ENCODE peak calls at places on chromosomes 13 and 19, in six cellular contexts. One of them, this sample, is unnamed.

GRCh38 chr13:98947925-98948324 is 29.9 kb downstream of the DOCK9 start:
- DNase-seq in erythroblast: no peak
- DNase-seq in naive thymus-derived CD8-positive, alpha-beta T cell: no peak
- DNase-seq in effector memory CD8-positive, alpha-beta T cell: no peak
- DNase-seq in RCC 7860: no peak
- DNase-seq in amygdala: no peak
- DNase-seq in this sample: no peak

GRCh38 chr13:44045179-44045562 is 165.5 kb downstream of the LACC1 start:
- DNase-seq in effector memory CD8-positive, alpha-beta T cell: no peak
- DNase-seq in erythroblast: no peak
- DNase-seq in naive thymus-derived CD8-positive, alpha-beta T cell: no peak
- DNase-seq in amygdala: peak; percentile 7
- DNase-seq in RCC 7860: no peak
- DNase-seq in this sample: no peak

GRCh38 chr13:107079423-107080099 is 511.6 kb upstream of the ARGLU1 start:
- DNase-seq in effector memory CD8-positive, alpha-beta T cell: no peak
- DNase-seq in amygdala: no peak
- DNase-seq in RCC 7860: no peak
- DNase-seq in naive thymus-derived CD8-positive, alpha-beta T cell: no peak
- DNase-seq in erythroblast: no peak
- DNase-seq in this sample: no peak

GRCh38 chr19:3006075-3006767 is 22.9 kb downstream of the TLE2 start:
- DNase-seq in erythroblast: no peak
- DNase-seq in amygdala: no peak
- DNase-seq in effector memory CD8-positive, alpha-beta T cell: no peak
- DNase-seq in RCC 7860: no peak
- DNase-seq in naive thymus-derived CD8-positive, alpha-beta T cell: peak; percentile 10
- DNase-seq in this sample: no peak

GRCh38 chr19:35596366-35596999 is 10.5 kb downstream of the PMIS2 start:
- DNase-seq in erythroblast: peak; percentile 24
- DNase-seq in naive thymus-derived CD8-positive, alpha-beta T cell: no peak
- DNase-seq in amygdala: no peak
- DNase-seq in effector memory CD8-positive, alpha-beta T cell: no peak
- DNase-seq in RCC 7860: no peak
- DNase-seq in this sample: peak; percentile 51

GRCh38 chr19:54850930-54851329 is 687 bp downstream of the KIR3DL2 start:
- DNase-seq in erythroblast: no peak
- DNase-seq in amygdala: no peak
- DNase-seq in naive thymus-derived CD8-positive, alpha-beta T cell: no peak
- DNase-seq in effector memory CD8-positive, alpha-beta T cell: no peak
- DNase-seq in RCC 7860: no peak
- DNase-seq in this sample: no peak

GRCh38 chr19:4229179-4229931 is at the start of gene EBI3:
- DNase-seq in RCC 7860: peak; percentile 54
- DNase-seq in naive thymus-derived CD8-positive, alpha-beta T cell: no peak
- DNase-seq in effector memory CD8-positive, alpha-beta T cell: no peak
- DNase-seq in amygdala: no peak
- DNase-seq in erythroblast: no peak
- DNase-seq in this sample: peak; percentile 88

GRCh38 chr13:83312194-83312593 is 570.1 kb downstream of the SLITRK1 start:
- DNase-seq in RCC 7860: no peak
- DNase-seq in naive thymus-derived CD8-positive, alpha-beta T cell: no peak
- DNase-seq in erythroblast: no peak
- DNase-seq in amygdala: no peak
- DNase-seq in effector memory CD8-positive, alpha-beta T cell: no peak
- DNase-seq in this sample: no peak

GRCh38 chr19:4267101-4267900 is 11.8 kb upstream of the SHD start:
- DNase-seq in amygdala: no peak
- DNase-seq in RCC 7860: peak; percentile 61
- DNase-seq in effector memory CD8-positive, alpha-beta T cell: peak; percentile 48
- DNase-seq in naive thymus-derived CD8-positive, alpha-beta T cell: peak; percentile 45
- DNase-seq in erythroblast: peak; percentile 81
- DNase-seq in this sample: no peak

GRCh38 chr19:16000024-16000687 is 51.3 kb downstream of the OR10H4 start:
- DNase-seq in RCC 7860: no peak
- DNase-seq in naive thymus-derived CD8-positive, alpha-beta T cell: no peak
- DNase-seq in amygdala: no peak
- DNase-seq in erythroblast: no peak
- DNase-seq in effector memory CD8-positive, alpha-beta T cell: no peak
- DNase-seq in this sample: no peak

GRCh38 chr13:27770809-27771208 is 21.5 kb upstream of the GSX1 start:
- DNase-seq in erythroblast: no peak
- DNase-seq in amygdala: no peak
- DNase-seq in naive thymus-derived CD8-positive, alpha-beta T cell: no peak
- DNase-seq in effector memory CD8-positive, alpha-beta T cell: no peak
- DNase-seq in RCC 7860: no peak
- DNase-seq in this sample: no peak

GRCh38 chr13:113122571-113123225 is at the start of gene F10:
- DNase-seq in naive thymus-derived CD8-positive, alpha-beta T cell: no peak
- DNase-seq in amygdala: no peak
- DNase-seq in RCC 7860: no peak
- DNase-seq in effector memory CD8-positive, alpha-beta T cell: no peak
- DNase-seq in erythroblast: no peak
- DNase-seq in this sample: no peak

GRCh38 chr13:100173203-100173602 is 84.3 kb downstream of the PCCA start:
- DNase-seq in effector memory CD8-positive, alpha-beta T cell: no peak
- DNase-seq in naive thymus-derived CD8-positive, alpha-beta T cell: no peak
- DNase-seq in amygdala: no peak
- DNase-seq in RCC 7860: no peak
- DNase-seq in erythroblast: no peak
- DNase-seq in this sample: no peak